ENCODE peak calls at places on chromosomes 13 and 19, in seven cellular contexts. N is neural progenitor cell, T is vagina, F is ascending aorta, V is Peyer's patch, R is OCI-LY7, E is left lung. O is an unnamed sample. For H3K9me3, the result is how much of the 10 kb centered on the place peaks cover.

GRCh38 chr13:71515639-71516038 is 351.4 kb downstream of the DACH1 start:
- DNase-seq in V (no peak), E (no peak), N (no peak), F (no peak), T (no peak), R (no peak), O (no peak)

GRCh38 chr13:99984463-99985242 is 3.1 kb downstream of the ZIC2 start:
- DNase-seq in N (peak), T (no peak), V (no peak), F (no peak), R (no peak), E (no peak), O (no peak)

GRCh38 chr19:42965204-42965603 is 28.2 kb upstream of the PSG7 start:
- DNase-seq in R (no peak), T (no peak), N (no peak), V (no peak), E (no peak), F (no peak), O (no peak)

GRCh38 chr19:33418461-33418860 is 45.0 kb downstream of the CEBPG start:
- DNase-seq in N (no peak), E (no peak), R (no peak), T (no peak), V (no peak), F (no peak), O (no peak)

GRCh38 chr19:39078436-39079200 is 5.5 kb upstream of the ACP7 start:
- DNase-seq in F (no peak), E (no peak), T (no peak), R (no peak), V (no peak), N (no peak), O (no peak)

GRCh38 chr13:98564204-98564603 is 12.7 kb downstream of the STK24 start:
- DNase-seq in T (no peak), F (no peak), N (no peak), E (no peak), V (no peak), R (no peak), O (no peak)

GRCh38 chr13:33633701-33634525 is 184.0 kb upstream of the RFC3 start:
- DNase-seq in N (no peak), T (no peak), V (no peak), F (no peak), R (no peak), E (no peak), O (no peak)

GRCh38 chr13:110379905-110380341 is 72.8 kb downstream of the COL4A2 start:
- DNase-seq in F (no peak), E (no peak), T (no peak), R (no peak), V (no peak), N (peak), O (no peak)

GRCh38 chr13:110284809-110285519 is 22.0 kb downstream of the COL4A1 start:
- DNase-seq in F (peak), R (no peak), N (no peak), T (peak), V (no peak), E (no peak), O (no peak)

GRCh38 chr19:46076951-46077814 is 36.4 kb upstream of the IGFL4 start:
- DNase-seq in N (peak), R (peak), T (no peak), E (no peak), F (no peak), V (no peak), O (peak)

GRCh38 chr13:51534075-51534817 is 50.0 kb upstream of the WDFY2 start:
- DNase-seq in V (peak), T (no peak), E (peak), R (no peak), F (peak), N (no peak), O (peak)

GRCh38 chr19:37172368-37173366 is at the start of gene ZNF585A:
- DNase-seq in E (peak), R (peak), N (peak), V (peak), F (peak), T (peak), O (peak)

GRCh38 chr13:106464076-106464475 is 71.4 kb downstream of the EFNB2 start:
- DNase-seq in T (no peak), F (no peak), N (no peak), E (no peak), V (no peak), R (no peak), O (no peak)

GRCh38 chr19:51327066-51327985 is 14.6 kb downstream of the VSIG10L start:
- DNase-seq in N (peak), F (no peak), E (peak), V (no peak), T (no peak), R (no peak), O (no peak)

GRCh38 chr19:28823338-28823961 is 389.5 kb downstream of the UQCRFS1 start:
- DNase-seq in R (no peak), E (no peak), F (no peak), N (peak), T (no peak), V (no peak), O (no peak)

GRCh38 chr13:52446265-52446664 is 4.2 kb downstream of the VPS36 start:
- DNase-seq in N (no peak), T (no peak), E (no peak), R (no peak), F (no peak), V (no peak), O (no peak)

GRCh38 chr19:39084732-39085080 is 538 bp downstream of the ACP7 start:
- DNase-seq in N (peak), E (no peak), F (no peak), T (no peak), R (no peak), V (no peak), O (no peak)

GRCh38 chr13:31174018-31174417 is 12.3 kb upstream of the HSPH1 start:
- DNase-seq in T (no peak), V (no peak), E (no peak), N (no peak), F (no peak), R (no peak), O (no peak)

GRCh38 chr13:74661851-74662250 is 527.6 kb upstream of the KLF12 start:
- DNase-seq in T (no peak), F (no peak), E (no peak), N (no peak), V (no peak), R (no peak), O (no peak)

GRCh38 chr19:47507031-47507430 is 7.8 kb downstream of the NAPA start:
- DNase-seq in N (no peak), R (no peak), F (no peak), T (no peak), V (no peak), E (no peak), O (no peak)

GRCh38 chr13:75049936-75050335 is 432.0 kb downstream of the TBC1D4 start:
- DNase-seq in R (no peak), E (no peak), T (no peak), N (no peak), F (no peak), V (no peak), O (no peak)

GRCh38 chr13:37791699-37792098 is 77.9 kb downstream of the TRPC4 start:
- DNase-seq in V (no peak), N (no peak), E (no peak), T (no peak), R (no peak), F (no peak), O (no peak)

GRCh38 chr13:37069597-37070103 is 10.2 kb upstream of the SUPT20H start:
- DNase-seq in F (no peak), N (no peak), E (no peak), T (no peak), V (no peak), R (no peak), O (no peak)

GRCh38 chr19:16386619-16387240 is 62.1 kb downstream of the KLF2 start:
- DNase-seq in R (peak), T (no peak), N (peak), E (peak), V (peak), F (no peak), O (no peak)

GRCh38 chr19:49676136-49676689 is 858 bp upstream of the PRMT1 start:
- DNase-seq in R (peak), N (peak), T (peak), V (peak), F (peak), E (peak), O (no peak)

GRCh38 chr19:3358919-3359849 is 7.2 kb upstream of the NFIC start:
- DNase-seq in R (peak), T (peak), E (peak), N (peak), F (peak), V (peak), O (peak)

GRCh38 chr13:85896516-85897450 is 97.6 kb upstream of the SLITRK6 start:
- DNase-seq in E (no peak), R (peak), T (no peak), N (peak), V (no peak), F (no peak), O (no peak)

GRCh38 chr19:33000510-33000909 is 28.5 kb downstream of the FAAP24 start:
- DNase-seq in F (no peak), N (no peak), T (no peak), E (no peak), V (no peak), R (no peak), O (no peak)

GRCh38 chr13:67100723-67101122 is 129.4 kb downstream of the PCDH9 start:
- DNase-seq in F (no peak), T (no peak), V (no peak), N (no peak), R (no peak), E (no peak), O (no peak)

GRCh38 chr13:19725320-19725719 is 57.4 kb downstream of the PSPC1 start:
- DNase-seq in N (no peak), V (no peak), R (no peak), E (no peak), F (no peak), T (no peak), O (no peak)

GRCh38 chr19:35704218-35704617 is at the start of gene ZBTB32:
- DNase-seq in R (no peak), T (no peak), N (peak), V (no peak), E (no peak), F (no peak), O (no peak)

GRCh38 chr19:37738371-37738770 is 18.8 kb upstream of the ZNF607 start:
- DNase-seq in N (no peak), R (no peak), V (no peak), T (no peak), E (no peak), F (no peak), O (no peak)

GRCh38 chr13:43196750-43197149 is 173.4 kb downstream of the DNAJC15 start:
- DNase-seq in R (no peak), T (no peak), F (no peak), V (no peak), E (no peak), N (no peak), O (no peak)

GRCh38 chr19:23527797-23528196 is 132.5 kb upstream of the ZNF91 start:
- DNase-seq in F (no peak), T (no peak), R (peak), E (no peak), V (no peak), N (no peak), O (no peak)

GRCh38 chr19:15265849-15266248 is 33.6 kb upstream of the EPHX3 start:
- DNase-seq in T (no peak), F (peak), E (peak), R (no peak), N (no peak), V (peak), O (peak)

DNA sequence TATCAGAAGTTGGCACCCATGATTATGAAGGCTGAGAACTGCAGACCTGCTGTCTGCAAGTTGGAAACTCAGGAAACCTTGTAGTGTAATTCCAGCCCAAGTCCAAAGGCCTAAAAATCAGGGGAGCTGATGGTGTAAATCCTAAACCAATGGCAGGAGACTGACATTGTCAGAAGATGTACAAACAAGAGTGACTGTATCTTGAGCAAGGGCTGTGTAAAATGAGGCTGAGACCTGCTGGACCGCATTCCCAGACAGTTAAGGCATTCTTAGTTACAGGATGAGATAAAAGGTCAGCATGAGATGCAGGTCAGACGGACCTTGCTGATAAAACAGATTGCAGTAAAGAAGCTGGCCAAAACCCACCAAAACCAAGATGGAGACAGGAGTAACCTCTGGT is 147.7 kb downstream of the COG6 start:
- DNase-seq in E (no peak), N (no peak), V (no peak), R (no peak), F (no peak), T (no peak), O (no peak)
- H3K9me3 ChIP-seq in E (under half), N (under half), V (under half), R (under half), F (under half), T (under half), O (under half)

DNA sequence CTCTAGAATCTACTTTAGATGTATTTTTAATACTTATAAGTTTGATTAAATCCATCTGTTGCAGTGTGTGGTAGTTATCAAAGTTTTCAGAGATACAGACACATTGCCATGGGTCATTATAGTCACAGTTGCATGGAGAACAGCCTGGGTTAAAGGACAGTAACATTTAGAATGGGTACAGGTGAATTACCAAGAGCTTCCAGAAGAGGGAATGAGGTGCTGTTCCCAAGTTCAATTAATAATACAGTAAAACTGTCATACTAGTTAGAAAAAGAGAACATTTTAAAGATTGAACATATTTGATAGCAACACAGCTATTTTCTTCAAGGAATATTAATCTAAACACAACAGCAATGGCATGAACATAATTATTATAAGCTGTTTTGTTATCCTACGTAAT is 322.6 kb upstream of the SLC10A2 start:
- DNase-seq in V (no peak), E (no peak), N (no peak), R (no peak), F (no peak), T (no peak), O (no peak)
- TF ChIP-seq CTCF in V (no peak), E (no peak), N (peak), R (no peak), F (no peak), T (no peak), O (no peak)

DNA sequence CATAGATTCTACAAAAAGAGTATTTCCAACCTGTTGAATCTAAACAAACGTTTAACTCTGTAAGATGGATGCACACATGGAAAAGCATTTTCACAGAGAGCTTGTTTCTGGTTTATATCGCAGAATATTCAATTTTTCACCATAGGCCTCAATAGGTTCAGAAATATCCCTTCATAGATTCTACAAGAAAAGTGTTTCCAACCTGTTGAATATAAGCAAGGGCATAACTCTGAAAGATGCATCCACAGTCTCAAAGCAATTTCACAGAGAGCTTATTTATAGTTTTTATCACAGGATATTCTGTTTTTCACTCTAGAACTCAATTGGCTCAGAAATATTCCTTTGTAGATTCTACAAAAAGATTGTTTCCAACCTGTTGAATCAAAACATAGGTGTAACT is 1483.6 kb downstream of the UQCRFS1 start:
- DNase-seq in V (no peak), T (no peak), E (no peak), F (no peak), N (no peak), R (no peak), O (no peak)
- H3K9me3 ChIP-seq in V (under half), T (under half), E (under half), F (under half), N (half or more), R (under half), O (under half)

GRCh38 chr13:112510002-112510780 is 77.8 kb downstream of the TUBGCP3 start:
- DNase-seq in F (no peak), E (peak), V (no peak), T (no peak), R (peak), N (peak), O (no peak)
- TF ChIP-seq CTCF in F (no peak), E (peak), V (peak), T (no peak), R (peak), N (peak), O (peak)

GRCh38 chr13:76668141-76668540 is 218.1 kb downstream of the KCTD12 start:
- DNase-seq in F (no peak), T (no peak), V (no peak), E (no peak), N (no peak), R (no peak), O (no peak)

GRCh38 chr13:76667551-76667950 is 218.7 kb downstream of the KCTD12 start:
- DNase-seq in V (no peak), E (no peak), R (no peak), F (no peak), T (no peak), N (no peak), O (no peak)

GRCh38 chr13:76668716-76669115 is 217.5 kb downstream of the KCTD12 start:
- DNase-seq in N (peak), V (no peak), E (no peak), F (no peak), T (no peak), R (no peak), O (no peak)

GRCh38 chr13:76663941-76664340 is 222.3 kb downstream of the KCTD12 start:
- DNase-seq in T (no peak), F (no peak), V (no peak), E (no peak), N (no peak), R (no peak), O (no peak)
- H3K9me3 ChIP-seq in T (under half), F (under half), V (under half), E (under half), N (under half), R (under half), O (under half)

DNA sequence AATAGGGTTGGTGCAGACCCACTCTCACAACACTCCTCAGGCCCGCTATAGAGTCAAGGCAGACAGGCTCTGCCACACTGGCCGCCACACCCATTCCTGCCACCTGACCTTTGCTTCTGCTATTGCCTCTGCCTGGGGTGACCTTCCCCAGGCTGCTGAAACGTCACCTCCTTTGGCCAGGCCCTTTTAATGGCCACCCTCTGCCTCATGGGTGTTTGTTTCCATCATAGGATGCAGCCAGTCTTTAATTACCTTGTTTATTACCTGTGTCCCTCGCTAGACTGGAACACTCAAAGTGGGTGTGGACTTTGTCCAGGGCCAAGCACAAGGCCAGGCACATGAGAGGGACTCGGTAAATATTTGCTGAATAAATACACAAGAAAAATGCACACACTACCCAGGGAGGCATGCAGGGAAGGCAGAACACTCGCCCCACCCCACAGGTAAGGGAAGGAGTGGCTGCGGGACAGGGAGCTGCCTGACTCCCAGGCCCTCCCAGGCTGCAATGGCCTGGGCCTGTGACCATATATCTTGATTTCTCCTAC is 3.2 kb downstream of the LSM4 start:
- DNase-seq in N (no peak), R (no peak), E (peak), F (no peak), T (no peak), V (no peak), O (no peak)
- TF ChIP-seq CTCF in N (no peak), R (no peak), E (no peak), F (no peak), T (no peak), V (no peak), O (no peak)

DNA sequence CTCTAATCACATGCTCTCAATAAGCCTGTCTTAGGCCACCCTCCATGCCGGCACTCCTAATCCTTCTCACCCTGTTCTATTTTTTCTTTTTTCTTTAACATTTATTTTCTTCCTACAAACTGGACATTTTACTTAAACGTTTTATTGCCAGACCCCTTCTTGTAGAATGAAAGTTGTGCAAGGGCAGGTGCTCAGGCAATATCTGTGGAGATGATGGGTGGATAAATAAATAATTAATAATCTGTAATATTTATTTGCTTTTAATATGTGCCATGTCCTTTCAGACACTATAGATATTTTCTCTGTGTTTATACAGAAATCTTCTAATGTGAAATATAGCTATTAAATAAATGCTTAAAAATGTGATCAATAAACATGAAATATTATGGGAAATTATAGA is 815.7 kb upstream of the MIR17HG start:
- DNase-seq in N (no peak), F (no peak), T (no peak), V (no peak), R (no peak), E (no peak), O (no peak)
- H3K9me3 ChIP-seq in N (under half), F (under half), T (under half), V (under half), R (under half), E (under half), O (under half)

DNA sequence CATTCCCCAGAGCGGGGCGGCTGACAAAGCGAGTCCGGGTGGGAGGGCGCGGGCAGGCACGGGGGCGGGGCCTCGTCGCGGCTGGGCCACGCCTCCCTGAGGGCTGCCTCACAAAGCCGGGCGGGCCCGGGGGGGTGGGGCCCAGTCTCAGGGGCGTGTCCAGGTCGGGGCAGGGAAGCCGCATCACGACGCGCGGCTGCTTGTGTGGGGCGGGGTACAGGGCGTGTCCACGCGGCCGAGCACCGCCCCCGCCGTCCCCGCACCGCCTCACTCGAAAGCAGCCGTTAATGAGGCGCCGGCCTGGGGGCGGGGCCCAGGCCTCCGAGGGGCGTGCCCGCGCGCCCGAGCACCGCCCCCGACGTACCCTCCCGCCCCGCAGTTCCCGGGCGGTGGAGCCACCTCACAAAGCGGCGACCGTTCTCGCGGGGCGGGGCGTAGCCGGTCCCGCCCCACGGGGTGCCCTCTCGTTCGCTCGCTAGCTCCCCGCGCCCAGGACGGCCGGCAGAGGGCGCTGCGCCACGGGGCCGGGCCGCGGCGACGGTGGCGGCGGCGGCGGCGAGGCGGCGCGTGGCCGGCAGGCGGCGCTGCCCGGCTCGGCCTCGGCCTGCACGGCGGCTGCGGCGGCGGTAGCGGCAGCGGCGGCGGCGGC is at the start of gene CARM1:
- DNase-seq in N (peak), T (peak), E (peak), F (peak), R (peak), V (peak), O (peak)
- TF ChIP-seq CTCF in N (peak), T (peak), E (peak), F (peak), R (peak), V (peak), O (peak)

O was measured in tibial artery.